ENCODE peak calls at places on chromosomes 2 and 18, in seven cellular contexts. One of them, this sample, is unnamed. For H3K9me3, the result is how much of the 10 kb centered on the place peaks cover.

GRCh38 chr2:181944914-181945291 is 40.8 kb upstream of the PPP1R1C start:
- DNase-seq in heart left ventricle: no peak
- DNase-seq in SJSA1: no peak
- DNase-seq in esophagus squamous epithelium: no peak
- DNase-seq in left ventricle myocardium inferior: no peak
- DNase-seq in tibial nerve: no peak
- DNase-seq in colonic mucosa: no peak
- DNase-seq in this sample: no peak

GRCh38 chr2:17845806-17846205 is 29.5 kb downstream of the MSGN1 start:
- DNase-seq in esophagus squamous epithelium: no peak
- DNase-seq in colonic mucosa: no peak
- DNase-seq in heart left ventricle: no peak
- DNase-seq in SJSA1: no peak
- DNase-seq in left ventricle myocardium inferior: no peak
- DNase-seq in tibial nerve: no peak
- DNase-seq in this sample: no peak

GRCh38 chr2:11998218-11998617 is 251.8 kb downstream of the LPIN1 start:
- DNase-seq in SJSA1: peak
- DNase-seq in tibial nerve: no peak
- DNase-seq in colonic mucosa: no peak
- DNase-seq in left ventricle myocardium inferior: no peak
- DNase-seq in esophagus squamous epithelium: no peak
- DNase-seq in heart left ventricle: no peak
- DNase-seq in this sample: no peak

GRCh38 chr2:153953761-153954160 is 82.0 kb downstream of the GALNT13 start:
- DNase-seq in SJSA1: no peak
- DNase-seq in tibial nerve: no peak
- DNase-seq in esophagus squamous epithelium: no peak
- DNase-seq in heart left ventricle: no peak
- DNase-seq in colonic mucosa: no peak
- DNase-seq in left ventricle myocardium inferior: no peak
- DNase-seq in this sample: no peak

GRCh38 chr18:69186162-69186561 is 214.5 kb upstream of the DOK6 start:
- DNase-seq in SJSA1: no peak
- DNase-seq in tibial nerve: no peak
- DNase-seq in esophagus squamous epithelium: no peak
- DNase-seq in left ventricle myocardium inferior: no peak
- DNase-seq in heart left ventricle: no peak
- DNase-seq in colonic mucosa: no peak
- DNase-seq in this sample: no peak

GRCh38 chr2:56811401-56811800 is 627.6 kb downstream of the CCDC85A start:
- DNase-seq in tibial nerve: no peak
- DNase-seq in left ventricle myocardium inferior: no peak
- DNase-seq in SJSA1: no peak
- DNase-seq in colonic mucosa: no peak
- DNase-seq in esophagus squamous epithelium: no peak
- DNase-seq in heart left ventricle: no peak
- DNase-seq in this sample: no peak

GRCh38 chr2:9831670-9832069 is 11.6 kb upstream of the TAF1B start:
- DNase-seq in colonic mucosa: no peak
- DNase-seq in esophagus squamous epithelium: no peak
- DNase-seq in heart left ventricle: no peak
- DNase-seq in SJSA1: no peak
- DNase-seq in tibial nerve: no peak
- DNase-seq in left ventricle myocardium inferior: no peak
- DNase-seq in this sample: no peak

GRCh38 chr2:222439692-222440091 is 15.3 kb downstream of the SGPP2 start:
- DNase-seq in left ventricle myocardium inferior: no peak
- DNase-seq in heart left ventricle: no peak
- DNase-seq in colonic mucosa: no peak
- DNase-seq in tibial nerve: no peak
- DNase-seq in SJSA1: no peak
- DNase-seq in esophagus squamous epithelium: no peak
- DNase-seq in this sample: no peak

GRCh38 chr2:219199470-219200211 is 6.9 kb upstream of the ZFAND2B start:
- DNase-seq in colonic mucosa: no peak
- DNase-seq in esophagus squamous epithelium: no peak
- DNase-seq in tibial nerve: peak
- DNase-seq in left ventricle myocardium inferior: no peak
- DNase-seq in heart left ventricle: no peak
- DNase-seq in SJSA1: no peak
- DNase-seq in this sample: no peak

GRCh38 chr18:31658670-31659573 is 25.5 kb downstream of the B4GALT6 start:
- DNase-seq in esophagus squamous epithelium: no peak
- DNase-seq in tibial nerve: no peak
- DNase-seq in left ventricle myocardium inferior: no peak
- DNase-seq in heart left ventricle: no peak
- DNase-seq in SJSA1: no peak
- DNase-seq in colonic mucosa: no peak
- DNase-seq in this sample: no peak

GRCh38 chr18:56473400-56474059 is 164.9 kb downstream of the TXNL1 start:
- DNase-seq in heart left ventricle: no peak
- DNase-seq in SJSA1: no peak
- DNase-seq in tibial nerve: no peak
- DNase-seq in left ventricle myocardium inferior: no peak
- DNase-seq in colonic mucosa: no peak
- DNase-seq in esophagus squamous epithelium: no peak
- DNase-seq in this sample: no peak

GRCh38 chr2:150759531-150759930 is 272.1 kb upstream of the RND3 start:
- DNase-seq in esophagus squamous epithelium: no peak
- DNase-seq in colonic mucosa: no peak
- DNase-seq in SJSA1: no peak
- DNase-seq in left ventricle myocardium inferior: no peak
- DNase-seq in tibial nerve: no peak
- DNase-seq in heart left ventricle: no peak
- DNase-seq in this sample: no peak

GRCh38 chr2:222903234-222904220 is 42.7 kb downstream of the ACSL3 start:
- DNase-seq in tibial nerve: peak
- DNase-seq in esophagus squamous epithelium: peak
- DNase-seq in left ventricle myocardium inferior: no peak
- DNase-seq in heart left ventricle: no peak
- DNase-seq in SJSA1: peak
- DNase-seq in colonic mucosa: peak
- DNase-seq in this sample: peak

GRCh38 chr2:20474757-20475566 is 28.1 kb downstream of the RHOB start:
- DNase-seq in esophagus squamous epithelium: no peak
- DNase-seq in heart left ventricle: no peak
- DNase-seq in left ventricle myocardium inferior: no peak
- DNase-seq in tibial nerve: no peak
- DNase-seq in SJSA1: no peak
- DNase-seq in colonic mucosa: no peak
- DNase-seq in this sample: no peak

GRCh38 chr2:17104454-17104853 is 413.8 kb downstream of the RAD51AP2 start:
- DNase-seq in esophagus squamous epithelium: no peak
- DNase-seq in left ventricle myocardium inferior: no peak
- DNase-seq in colonic mucosa: no peak
- DNase-seq in heart left ventricle: no peak
- DNase-seq in SJSA1: peak
- DNase-seq in tibial nerve: no peak
- DNase-seq in this sample: no peak

GRCh38 chr2:163794635-163795034 is 58.8 kb upstream of the FIGN start:
- DNase-seq in colonic mucosa: no peak
- DNase-seq in left ventricle myocardium inferior: no peak
- DNase-seq in SJSA1: no peak
- DNase-seq in esophagus squamous epithelium: no peak
- DNase-seq in heart left ventricle: no peak
- DNase-seq in tibial nerve: no peak
- DNase-seq in this sample: no peak

GRCh38 chr18:6342990-6343389 is 71.7 kb downstream of the L3MBTL4 start:
- DNase-seq in colonic mucosa: no peak
- DNase-seq in tibial nerve: no peak
- DNase-seq in esophagus squamous epithelium: no peak
- DNase-seq in SJSA1: no peak
- DNase-seq in heart left ventricle: no peak
- DNase-seq in left ventricle myocardium inferior: no peak
- DNase-seq in this sample: no peak

GRCh38 chr18:6341303-6341702 is 73.4 kb downstream of the L3MBTL4 start:
- DNase-seq in colonic mucosa: no peak
- DNase-seq in esophagus squamous epithelium: no peak
- DNase-seq in left ventricle myocardium inferior: no peak
- DNase-seq in SJSA1: no peak
- DNase-seq in heart left ventricle: no peak
- DNase-seq in tibial nerve: no peak
- DNase-seq in this sample: no peak

GRCh38 chr18:6336239-6336638 is 78.5 kb downstream of the L3MBTL4 start:
- DNase-seq in heart left ventricle: no peak
- DNase-seq in SJSA1: no peak
- DNase-seq in colonic mucosa: no peak
- DNase-seq in tibial nerve: no peak
- DNase-seq in left ventricle myocardium inferior: no peak
- DNase-seq in esophagus squamous epithelium: no peak
- DNase-seq in this sample: no peak

DNA sequence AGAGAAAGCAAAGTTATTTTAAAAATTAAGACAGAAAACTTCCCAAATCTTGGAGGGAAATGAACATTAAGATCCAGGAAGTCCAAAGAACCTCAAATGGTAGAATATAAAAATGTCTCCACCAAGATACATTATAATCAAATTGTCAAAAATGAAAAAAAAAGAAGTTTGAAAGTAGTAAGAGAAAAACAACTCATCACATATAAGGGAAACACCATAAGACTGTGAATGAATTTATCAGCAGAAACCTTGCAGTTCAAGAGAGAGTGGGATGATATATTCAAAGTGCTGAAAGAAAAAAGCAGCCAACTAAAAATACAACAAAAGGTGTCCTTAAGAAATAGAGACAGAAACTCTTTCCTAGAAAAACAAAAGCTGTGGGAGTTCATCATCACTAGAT is 73.0 kb downstream of the L3MBTL4 start:
- DNase-seq in heart left ventricle: no peak
- DNase-seq in tibial nerve: no peak
- DNase-seq in esophagus squamous epithelium: no peak
- DNase-seq in colonic mucosa: no peak
- DNase-seq in left ventricle myocardium inferior: no peak
- DNase-seq in SJSA1: no peak
- DNase-seq in this sample: no peak
- H3K9me3 ChIP-seq in heart left ventricle: half or more
- H3K9me3 ChIP-seq in tibial nerve: under half
- H3K9me3 ChIP-seq in esophagus squamous epithelium: under half
- H3K9me3 ChIP-seq in colonic mucosa: under half
- H3K9me3 ChIP-seq in left ventricle myocardium inferior: half or more
- H3K9me3 ChIP-seq in SJSA1: under half
- H3K9me3 ChIP-seq in this sample: half or more

DNA sequence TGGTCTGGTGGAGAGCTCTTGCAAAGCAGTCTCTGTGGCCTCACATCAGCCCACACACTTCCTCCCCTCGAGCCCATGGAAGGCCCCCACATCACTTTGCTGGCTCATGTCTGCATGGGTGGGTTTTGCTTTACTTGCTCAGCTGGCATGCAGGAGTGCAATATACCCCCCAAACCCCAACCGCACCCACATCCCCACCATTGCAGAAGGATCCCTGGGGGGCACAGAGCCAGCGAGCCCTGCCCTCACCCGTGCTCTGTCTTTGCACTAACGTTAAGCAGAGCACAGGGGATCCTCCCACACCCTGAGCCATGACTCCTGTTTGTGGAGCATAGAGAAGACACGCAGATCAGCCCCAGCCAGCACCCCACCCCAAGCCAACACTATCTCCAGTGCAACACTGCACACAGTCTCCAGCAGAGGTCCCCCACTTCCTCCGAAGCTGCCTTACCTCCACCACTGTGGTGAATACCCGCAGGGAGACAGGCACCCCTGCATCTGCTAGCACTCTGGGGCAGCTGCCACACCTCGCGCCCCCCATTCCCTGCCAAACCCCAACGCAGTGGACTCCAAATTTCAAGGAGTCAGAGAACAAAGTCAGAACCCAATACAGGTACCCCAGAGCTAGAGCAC is 177.8 kb upstream of the RGPD4 start:
- DNase-seq in heart left ventricle: no peak
- DNase-seq in tibial nerve: no peak
- DNase-seq in esophagus squamous epithelium: no peak
- DNase-seq in SJSA1: no peak
- DNase-seq in colonic mucosa: no peak
- DNase-seq in left ventricle myocardium inferior: no peak
- DNase-seq in this sample: no peak
- H3K9me3 ChIP-seq in heart left ventricle: under half
- H3K9me3 ChIP-seq in tibial nerve: under half
- H3K9me3 ChIP-seq in esophagus squamous epithelium: under half
- H3K9me3 ChIP-seq in SJSA1: under half
- H3K9me3 ChIP-seq in colonic mucosa: under half
- H3K9me3 ChIP-seq in left ventricle myocardium inferior: under half
- H3K9me3 ChIP-seq in this sample: under half

GRCh38 chr2:42693013-42693575 is 70.8 kb downstream of the OXER1 start:
- DNase-seq in colonic mucosa: no peak
- DNase-seq in SJSA1: no peak
- DNase-seq in esophagus squamous epithelium: no peak
- DNase-seq in tibial nerve: no peak
- DNase-seq in heart left ventricle: no peak
- DNase-seq in left ventricle myocardium inferior: no peak
- DNase-seq in this sample: no peak
- H3K9me3 ChIP-seq in colonic mucosa: under half
- H3K9me3 ChIP-seq in SJSA1: under half
- H3K9me3 ChIP-seq in esophagus squamous epithelium: under half
- H3K9me3 ChIP-seq in tibial nerve: under half
- H3K9me3 ChIP-seq in heart left ventricle: under half
- H3K9me3 ChIP-seq in left ventricle myocardium inferior: under half
- H3K9me3 ChIP-seq in this sample: under half

GRCh38 chr2:176114120-176114929 is 2.3 kb upstream of the HOXD10 start:
- DNase-seq in colonic mucosa: no peak
- DNase-seq in left ventricle myocardium inferior: no peak
- DNase-seq in SJSA1: no peak
- DNase-seq in tibial nerve: no peak
- DNase-seq in heart left ventricle: no peak
- DNase-seq in esophagus squamous epithelium: no peak
- DNase-seq in this sample: no peak

GRCh38 chr2:176109955-176110345 is 2.9 kb downstream of the HOXD11 start:
- DNase-seq in left ventricle myocardium inferior: no peak
- DNase-seq in esophagus squamous epithelium: no peak
- DNase-seq in SJSA1: no peak
- DNase-seq in heart left ventricle: no peak
- DNase-seq in tibial nerve: no peak
- DNase-seq in colonic mucosa: no peak
- DNase-seq in this sample: no peak

GRCh38 chr2:176112375-176113302 is 3.9 kb upstream of the HOXD10 start:
- DNase-seq in esophagus squamous epithelium: no peak
- DNase-seq in tibial nerve: no peak
- DNase-seq in heart left ventricle: no peak
- DNase-seq in colonic mucosa: no peak
- DNase-seq in SJSA1: no peak
- DNase-seq in left ventricle myocardium inferior: no peak
- DNase-seq in this sample: no peak

GRCh38 chr2:176110975-176111663 is 4.0 kb downstream of the HOXD11 start:
- DNase-seq in heart left ventricle: no peak
- DNase-seq in left ventricle myocardium inferior: no peak
- DNase-seq in SJSA1: peak
- DNase-seq in tibial nerve: peak
- DNase-seq in esophagus squamous epithelium: no peak
- DNase-seq in colonic mucosa: peak
- DNase-seq in this sample: no peak

DNA sequence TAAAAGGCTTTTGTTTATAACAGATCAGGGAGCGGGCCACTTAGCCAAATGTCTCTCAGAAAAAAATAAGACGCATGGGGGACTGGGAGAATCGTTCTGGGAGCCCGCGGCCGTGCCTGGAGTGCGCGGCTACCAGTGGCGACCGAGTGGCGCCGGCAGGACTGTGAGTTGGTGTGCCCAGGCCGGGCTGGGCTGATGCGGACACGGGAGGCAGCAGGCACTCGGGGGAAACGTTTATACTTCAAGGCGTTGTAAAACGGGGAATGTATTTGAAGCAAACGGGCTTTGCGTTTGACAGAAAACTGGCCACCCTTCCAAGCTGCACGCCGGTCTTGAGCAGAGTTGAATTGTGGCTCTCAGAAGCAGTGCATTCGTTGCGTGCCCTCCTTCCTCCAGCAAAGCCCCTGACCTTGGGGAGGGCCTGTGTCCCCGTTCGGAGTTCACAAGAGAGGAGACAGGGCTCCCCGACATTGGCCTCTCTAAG is 4.6 kb upstream of the HOXD10 start:
- DNase-seq in esophagus squamous epithelium: no peak
- DNase-seq in tibial nerve: no peak
- DNase-seq in SJSA1: no peak
- DNase-seq in colonic mucosa: no peak
- DNase-seq in left ventricle myocardium inferior: no peak
- DNase-seq in heart left ventricle: no peak
- DNase-seq in this sample: no peak
- H3K9me3 ChIP-seq in esophagus squamous epithelium: under half
- H3K9me3 ChIP-seq in tibial nerve: under half
- H3K9me3 ChIP-seq in SJSA1: under half
- H3K9me3 ChIP-seq in colonic mucosa: under half
- H3K9me3 ChIP-seq in left ventricle myocardium inferior: under half
- H3K9me3 ChIP-seq in heart left ventricle: under half
- H3K9me3 ChIP-seq in this sample: under half